ENCODE peak calls at places on chromosome 16, in four cellular contexts. Q is psoas muscle; C is pancreas; D is effector memory CD4-positive, alpha-beta T cell. K is an unnamed sample.

GRCh38 chr16:89256651-89257254 is 39.2 kb downstream of the ZNF778 start:
- DNase-seq in Q (peak), C (no peak), D (peak), K (no peak)

GRCh38 chr16:74607967-74608356 is 1.0 kb upstream of the GLG1 start:
- DNase-seq in D (no peak), C (no peak), Q (peak), K (no peak)

GRCh38 chr16:64417711-64418227 is 704.1 kb downstream of the CDH11 start:
- DNase-seq in D (no peak), C (no peak), Q (no peak), K (no peak)

GRCh38 chr16:49128740-49129139 is 152.9 kb downstream of the CBLN1 start:
- DNase-seq in C (no peak), D (no peak), Q (no peak), K (no peak)

GRCh38 chr16:74611721-74612120 is 4.8 kb upstream of the GLG1 start:
- DNase-seq in C (no peak), D (no peak), Q (no peak), K (no peak)

GRCh38 chr16:70298988-70299938 is at the start of gene DDX19B:
- DNase-seq in C (peak), D (peak), Q (peak), K (peak)

GRCh38 chr16:82758406-82758805 is 131.6 kb downstream of the CDH13 start:
- DNase-seq in D (no peak), C (no peak), Q (no peak), K (no peak)

GRCh38 chr16:54000361-54000760 is 286.2 kb downstream of the IRX3 start:
- DNase-seq in Q (no peak), D (no peak), C (no peak), K (no peak)

GRCh38 chr16:84548971-84549844 is 44.7 kb upstream of the MEAK7 start:
- DNase-seq in Q (peak), D (peak), C (no peak), K (no peak)

GRCh38 chr16:72027669-72028378 is 19.3 kb downstream of the DHODH start:
- DNase-seq in D (no peak), Q (no peak), C (no peak), K (peak)

GRCh38 chr16:72029567-72030271 is 21.2 kb downstream of the DHODH start:
- DNase-seq in C (no peak), D (no peak), Q (no peak), K (peak)

GRCh38 chr16:72023962-72024361 is 15.4 kb downstream of the DHODH start:
- DNase-seq in D (no peak), C (no peak), Q (no peak), K (no peak)

GRCh38 chr16:72024862-72025382 is 16.4 kb downstream of the DHODH start:
- DNase-seq in Q (no peak), C (no peak), D (no peak), K (no peak)

DNA sequence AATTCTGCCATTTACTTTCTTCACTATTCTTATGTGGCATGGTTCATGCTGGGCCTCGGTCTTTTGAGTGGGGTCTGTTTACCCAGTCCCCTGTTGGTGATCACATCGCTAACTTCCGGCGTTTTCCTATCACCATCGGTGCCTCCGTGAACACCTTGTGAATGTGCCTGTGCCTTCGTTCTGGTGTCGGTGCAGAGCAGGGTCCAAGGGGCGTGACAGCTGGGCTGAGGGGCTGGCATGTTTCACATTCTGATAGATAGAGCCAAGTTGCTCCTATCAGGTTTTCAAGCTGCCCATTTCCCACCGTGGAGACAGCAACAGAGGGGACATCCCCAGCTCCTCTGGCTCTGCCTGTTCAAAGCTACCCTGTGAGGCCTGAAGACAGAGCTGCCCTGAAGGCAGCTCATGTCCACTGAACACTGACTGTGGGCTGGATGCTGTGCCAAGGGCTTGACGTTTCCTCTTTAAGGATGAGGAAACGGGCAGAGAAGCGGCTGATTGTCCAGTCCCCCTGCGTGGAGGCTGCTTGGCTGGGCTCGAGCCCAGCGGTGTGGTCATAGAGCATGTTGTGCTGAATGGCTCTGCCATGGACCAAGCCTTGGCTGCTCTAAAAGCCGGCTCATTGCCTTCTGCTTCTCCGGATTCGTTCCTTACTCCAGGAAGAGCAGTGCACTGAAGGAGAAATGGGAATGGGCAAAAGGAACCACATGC is 17.0 kb downstream of the DHODH start:
- DNase-seq in C (no peak), D (no peak), Q (no peak), K (no peak)
- H3K27ac ChIP-seq in C (no peak), D (no peak), Q (no peak), K (no peak)

GRCh38 chr16:30636599-30636998 is 14.2 kb upstream of the PRR14 start:
- DNase-seq in D (no peak), Q (no peak), C (no peak), K (no peak)

GRCh38 chr16:30644334-30644830 is 6.4 kb upstream of the PRR14 start:
- DNase-seq in C (no peak), Q (no peak), D (no peak), K (no peak)

GRCh38 chr16:30637952-30638351 is 12.8 kb upstream of the PRR14 start:
- DNase-seq in D (no peak), C (no peak), Q (no peak), K (no peak)

GRCh38 chr16:30645727-30646126 is 5.0 kb upstream of the PRR14 start:
- DNase-seq in D (no peak), C (no peak), Q (no peak), K (no peak)

GRCh38 chr16:30641378-30641982 is 9.3 kb upstream of the PRR14 start:
- DNase-seq in D (no peak), C (no peak), Q (no peak), K (no peak)
- H3K27ac ChIP-seq in D (no peak), C (no peak), Q (no peak), K (no peak)

DNA sequence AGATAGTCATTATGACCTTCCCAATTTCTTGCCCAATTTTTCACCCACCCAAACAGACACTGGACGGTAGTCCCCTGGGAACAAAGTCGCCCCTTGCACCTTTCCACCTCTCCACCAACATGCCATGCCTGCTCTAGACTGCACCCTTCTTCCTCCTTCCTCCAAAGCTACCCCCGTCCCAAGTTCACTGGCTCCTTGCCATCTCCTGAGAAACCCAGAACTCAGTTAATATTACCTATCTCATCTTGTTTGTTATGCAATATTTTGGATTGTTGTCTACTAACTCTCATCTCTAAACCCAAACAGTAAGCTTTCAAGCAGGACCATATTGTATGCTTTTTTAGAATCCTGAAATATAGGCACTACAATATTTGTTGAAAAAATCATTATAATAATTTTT is 63.3 kb downstream of the USP31 start:
- DNase-seq in D (no peak), Q (no peak), C (no peak), K (no peak)
- H3K27ac ChIP-seq in D (no peak), Q (no peak), C (no peak), K (no peak)

GRCh38 chr16:77723108-77723514 is 797 bp downstream of the NUDT7 start:
- DNase-seq in C (no peak), D (no peak), Q (no peak), K (no peak)
- H3K27ac ChIP-seq in C (peak), D (peak), Q (peak), K (peak)